ENCODE peak calls at places on chromosome 9, in ten cellular contexts. V is A549, M is IMR-90, N is breast epithelium, Q is uterus, J is ovary, R is sigmoid colon, G is spleen, I is right lobe of liver, F is Peyer's patch. D is an unnamed sample.

GRCh38 chr9:96061293-96061987 is 185.9 kb downstream of the ERCC6L2 start:
- DNase-seq in M (peak), G (no peak), J (no peak), Q (no peak), R (no peak), I (no peak), F (no peak), N (no peak), V (peak), D (no peak)

GRCh38 chr9:131276107-131276888 is at the start of gene FAM78A:
- DNase-seq in R (no peak), M (no peak), I (peak), J (no peak), V (no peak), G (peak), N (no peak), Q (no peak), F (peak), D (no peak)

GRCh38 chr9:13721481-13722235 is 442.2 kb upstream of the MPDZ start:
- DNase-seq in M (peak), V (no peak), I (no peak), F (no peak), N (no peak), R (no peak), J (no peak), G (no peak), Q (no peak), D (no peak)

GRCh38 chr9:122367779-122368460 is 2.9 kb upstream of the PTGS1 start:
- DNase-seq in N (no peak), Q (no peak), G (peak), F (peak), M (no peak), R (no peak), J (no peak), V (no peak), I (no peak), D (no peak)

GRCh38 chr9:137697832-137698231 is 79.0 kb downstream of the EHMT1 start:
- DNase-seq in Q (no peak), G (no peak), R (no peak), I (no peak), V (no peak), F (no peak), M (no peak), J (no peak), N (no peak), D (no peak)

GRCh38 chr9:116959775-116960174 is 272.7 kb downstream of the TRIM32 start:
- DNase-seq in F (no peak), G (no peak), V (no peak), I (no peak), N (no peak), J (no peak), R (no peak), M (peak), Q (no peak), D (no peak)

GRCh38 chr9:124964056-124964455 is 23.2 kb upstream of the GOLGA1 start:
- DNase-seq in N (no peak), R (no peak), M (peak), J (no peak), V (no peak), Q (no peak), G (no peak), F (no peak), I (no peak), D (no peak)

GRCh38 chr9:81492710-81493447 is 196.5 kb downstream of the TLE1 start:
- DNase-seq in M (peak), F (no peak), V (no peak), G (no peak), R (no peak), J (no peak), Q (no peak), N (no peak), I (no peak), D (no peak)

GRCh38 chr9:114339130-114339908 is 9.7 kb downstream of the ORM2 start:
- DNase-seq in J (no peak), R (peak), Q (peak), V (peak), F (no peak), G (peak), I (no peak), N (no peak), M (peak), D (no peak)

GRCh38 chr9:131585375-131585774 is 40.1 kb downstream of the PRRT1B start:
- DNase-seq in F (no peak), N (no peak), G (peak), V (no peak), I (peak), M (peak), Q (no peak), J (no peak), R (no peak), D (no peak)

GRCh38 chr9:93112864-93113389 is 16.9 kb downstream of the CARD19 start:
- DNase-seq in M (no peak), V (no peak), R (no peak), I (peak), F (peak), Q (no peak), N (no peak), G (peak), J (peak), D (no peak)

GRCh38 chr9:75429531-75430454 is 341.5 kb downstream of the OSTF1 start:
- DNase-seq in G (no peak), N (no peak), M (no peak), V (no peak), I (no peak), J (no peak), Q (no peak), F (no peak), R (no peak), D (no peak)

GRCh38 chr9:132048191-132048590 is 31.5 kb downstream of the MED27 start:
- DNase-seq in Q (no peak), J (no peak), N (no peak), I (no peak), G (no peak), V (no peak), R (no peak), M (no peak), F (no peak), D (no peak)

GRCh38 chr9:87751869-87752268 is 25.9 kb downstream of the CTSL start:
- DNase-seq in R (no peak), G (no peak), Q (no peak), N (no peak), J (no peak), F (no peak), V (no peak), M (no peak), I (no peak), D (no peak)

GRCh38 chr9:125028041-125028440 is 87.2 kb upstream of the GOLGA1 start:
- DNase-seq in N (no peak), I (no peak), F (no peak), J (no peak), M (no peak), R (no peak), G (no peak), Q (no peak), V (no peak), D (no peak)

GRCh38 chr9:109793196-109793595 is 13.2 kb downstream of the PALM2AKAP2 start:
- DNase-seq in J (no peak), F (no peak), Q (no peak), G (no peak), M (peak), N (no peak), V (peak), I (no peak), R (no peak), D (no peak)

GRCh38 chr9:126612329-126612812 is 1.4 kb upstream of the LMX1B start:
- DNase-seq in I (peak), V (no peak), F (peak), J (no peak), M (no peak), N (no peak), Q (no peak), G (no peak), R (peak), D (no peak)

GRCh38 chr9:112520069-112520468 is 33.4 kb downstream of the KIAA1958 start:
- DNase-seq in I (no peak), V (no peak), F (no peak), N (no peak), Q (no peak), R (no peak), M (no peak), G (no peak), J (no peak), D (no peak)

GRCh38 chr9:70564464-70565190 is 150.2 kb upstream of the KLF9 start:
- DNase-seq in I (no peak), F (no peak), N (no peak), V (no peak), R (no peak), G (no peak), M (no peak), Q (no peak), J (no peak), D (no peak)

GRCh38 chr9:70569070-70569772 is 154.8 kb upstream of the KLF9 start:
- DNase-seq in Q (no peak), F (no peak), R (no peak), N (no peak), I (no peak), G (no peak), J (no peak), V (no peak), M (peak), D (no peak)

GRCh38 chr9:70566743-70567142 is 152.3 kb upstream of the KLF9 start:
- DNase-seq in R (no peak), M (no peak), V (no peak), J (no peak), G (no peak), I (no peak), F (no peak), Q (no peak), N (no peak), D (no peak)

GRCh38 chr9:70566066-70566465 is 151.6 kb upstream of the KLF9 start:
- DNase-seq in N (no peak), F (no peak), V (no peak), Q (no peak), M (no peak), J (no peak), I (no peak), R (no peak), G (no peak), D (no peak)

GRCh38 chr9:70567511-70567910 is 153.1 kb upstream of the KLF9 start:
- DNase-seq in Q (no peak), G (no peak), I (no peak), V (no peak), N (no peak), M (no peak), R (no peak), F (no peak), J (no peak), D (no peak)
- H3K4me3 ChIP-seq in Q (no peak), G (no peak), I (no peak), V (no peak), N (no peak), M (no peak), R (no peak), F (no peak), J (no peak), D (no peak)

DNA sequence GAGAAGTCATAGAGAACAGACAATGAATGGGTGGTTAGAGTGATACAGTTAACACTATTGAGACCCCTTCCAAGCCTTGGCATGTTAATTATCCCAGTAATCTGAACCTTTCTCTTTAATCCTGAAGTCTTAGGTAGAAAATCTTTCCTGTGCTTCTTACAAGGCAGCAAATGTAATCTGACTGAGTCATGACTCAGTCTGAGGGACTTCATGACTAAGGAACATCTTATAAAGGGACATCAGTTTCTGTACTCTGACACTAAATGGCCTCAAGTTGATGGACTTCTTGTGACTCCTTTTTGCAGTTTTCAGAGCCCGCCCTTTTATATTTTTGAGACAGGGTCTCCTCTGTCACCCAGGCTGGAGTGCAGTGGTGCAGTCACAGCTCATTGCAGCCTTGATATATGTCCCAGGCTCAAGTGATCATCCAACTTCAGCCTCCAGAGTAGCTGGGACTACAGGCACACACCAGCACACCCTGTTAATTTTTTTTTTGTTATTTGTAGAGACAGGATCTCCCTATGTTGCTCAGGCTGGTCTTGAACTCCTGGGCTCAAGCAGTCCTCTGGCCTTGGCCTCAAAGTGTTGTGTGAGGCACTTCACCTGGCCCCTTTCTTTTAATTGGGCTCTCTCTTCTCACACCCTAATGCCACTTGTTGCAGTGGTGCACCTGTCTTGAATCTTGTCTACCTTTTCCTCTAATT is 9.5 kb downstream of the EXOSC3 start:
- DNase-seq in G (no peak), Q (no peak), N (no peak), R (no peak), J (no peak), V (no peak), F (no peak), M (peak), I (no peak), D (no peak)
- TF ChIP-seq POLR2A in G (no peak), Q (no peak), N (no peak), R (no peak), J (no peak), V (no peak), F (no peak), M (no peak), I (no peak), D (no peak)

DNA sequence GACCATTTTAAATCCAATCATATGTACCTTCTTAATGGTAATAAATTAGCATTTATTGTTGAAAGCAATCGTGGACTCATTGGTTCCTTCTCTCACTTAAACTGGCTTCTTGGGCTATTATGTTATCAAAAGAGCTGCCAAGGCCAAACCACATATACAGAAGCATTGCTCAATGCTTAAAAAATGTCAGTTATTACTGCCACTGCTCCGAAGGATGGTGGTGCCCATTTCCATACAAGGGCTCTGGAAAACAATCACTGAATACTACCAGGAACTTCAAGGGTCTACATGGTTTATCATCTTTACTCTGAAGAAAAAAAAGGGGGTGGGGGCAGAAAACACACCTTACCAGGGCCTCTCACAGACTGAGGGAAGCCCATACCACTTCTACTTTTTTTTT is 104.3 kb downstream of the GNAQ start:
- DNase-seq in Q (no peak), F (no peak), J (no peak), M (peak), I (no peak), G (no peak), R (no peak), V (no peak), N (no peak), D (no peak)
- H3K4me3 ChIP-seq in Q (no peak), F (no peak), J (no peak), M (no peak), I (no peak), G (no peak), R (no peak), V (no peak), N (no peak), D (no peak)

DNA sequence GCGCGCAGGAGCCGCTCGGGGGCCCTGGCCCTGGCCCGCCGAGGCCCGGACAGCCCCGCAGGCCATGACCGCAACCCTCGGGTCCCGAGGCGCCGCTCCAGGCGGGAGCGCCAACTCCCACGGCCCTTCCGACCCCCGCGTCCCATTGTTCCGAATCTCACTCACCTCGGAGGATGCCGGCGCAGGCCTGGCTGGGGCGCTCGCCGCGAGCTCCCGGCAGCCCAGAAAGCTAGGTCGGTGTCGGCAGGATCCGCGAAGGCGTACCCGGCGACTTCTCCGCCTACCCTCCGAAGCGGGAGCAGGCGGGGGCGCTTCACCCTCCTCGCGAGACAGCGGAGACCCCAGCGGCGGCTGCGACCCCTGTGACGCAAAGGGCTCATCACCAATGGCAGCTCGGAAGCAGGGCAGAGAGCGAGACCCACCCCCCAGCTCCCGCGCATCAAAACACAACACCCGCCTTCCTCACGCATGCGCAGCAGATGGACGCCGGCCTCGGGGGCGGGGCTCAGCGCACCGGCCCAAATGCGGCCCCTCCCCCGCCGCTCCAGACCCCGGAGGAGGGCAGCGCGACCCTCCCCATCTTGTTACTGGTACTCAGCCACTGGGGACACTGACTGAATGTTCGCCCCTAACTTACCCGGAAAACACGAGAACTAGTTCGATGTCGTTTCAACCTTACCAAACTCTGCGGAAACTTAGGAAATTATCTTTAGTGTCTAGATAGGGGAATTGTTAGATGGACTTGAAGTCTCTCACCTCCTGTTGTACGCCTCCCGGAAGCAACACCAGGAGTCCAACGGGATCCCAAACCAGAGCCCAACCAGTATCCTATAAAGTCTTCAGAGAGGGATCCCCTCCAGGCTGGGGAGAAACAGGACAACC is 1.3 kb upstream of the SMIM27 start:
- DNase-seq in I (peak), M (peak), Q (peak), J (peak), N (peak), V (peak), G (peak), R (peak), F (peak), D (peak)
- TF ChIP-seq POLR2A in I (no peak), M (peak), Q (peak), J (peak), N (peak), V (no peak), G (peak), R (peak), F (no peak), D (peak)

GRCh38 chr9:94553029-94553938 is 1.6 kb upstream of the PCAT7 start:
- DNase-seq in I (peak), M (no peak), J (no peak), N (no peak), R (no peak), F (peak), Q (no peak), G (no peak), V (no peak), D (no peak)
- H3K4me3 ChIP-seq in I (peak), M (no peak), J (no peak), N (no peak), R (no peak), F (no peak), Q (no peak), G (no peak), V (peak), D (no peak)

DNA sequence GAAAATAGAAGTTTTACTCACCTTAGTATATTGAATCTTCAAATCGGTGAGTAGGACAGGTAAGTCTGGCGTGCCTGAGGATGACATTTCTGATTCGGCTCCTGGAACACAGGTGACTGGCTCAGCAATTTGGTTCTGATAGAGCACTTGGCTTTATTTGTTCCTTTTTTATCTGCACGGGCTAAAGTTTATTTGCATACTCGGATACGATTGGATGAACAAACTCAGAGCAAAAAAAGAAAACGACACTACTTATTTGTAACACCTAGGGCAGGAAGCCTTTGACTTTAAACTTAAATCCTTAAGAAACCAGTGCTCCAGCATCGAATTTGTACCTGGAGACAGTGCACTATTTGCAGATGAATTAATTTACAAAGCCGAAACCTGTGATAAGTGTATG is at the start of gene ALDH1A1:
- DNase-seq in F (no peak), I (peak), N (no peak), J (peak), R (no peak), M (no peak), V (no peak), G (no peak), Q (no peak), D (no peak)
- TF ChIP-seq POLR2A in F (peak), I (peak), N (no peak), J (no peak), R (peak), M (no peak), V (peak), G (no peak), Q (peak), D (peak)

DNA sequence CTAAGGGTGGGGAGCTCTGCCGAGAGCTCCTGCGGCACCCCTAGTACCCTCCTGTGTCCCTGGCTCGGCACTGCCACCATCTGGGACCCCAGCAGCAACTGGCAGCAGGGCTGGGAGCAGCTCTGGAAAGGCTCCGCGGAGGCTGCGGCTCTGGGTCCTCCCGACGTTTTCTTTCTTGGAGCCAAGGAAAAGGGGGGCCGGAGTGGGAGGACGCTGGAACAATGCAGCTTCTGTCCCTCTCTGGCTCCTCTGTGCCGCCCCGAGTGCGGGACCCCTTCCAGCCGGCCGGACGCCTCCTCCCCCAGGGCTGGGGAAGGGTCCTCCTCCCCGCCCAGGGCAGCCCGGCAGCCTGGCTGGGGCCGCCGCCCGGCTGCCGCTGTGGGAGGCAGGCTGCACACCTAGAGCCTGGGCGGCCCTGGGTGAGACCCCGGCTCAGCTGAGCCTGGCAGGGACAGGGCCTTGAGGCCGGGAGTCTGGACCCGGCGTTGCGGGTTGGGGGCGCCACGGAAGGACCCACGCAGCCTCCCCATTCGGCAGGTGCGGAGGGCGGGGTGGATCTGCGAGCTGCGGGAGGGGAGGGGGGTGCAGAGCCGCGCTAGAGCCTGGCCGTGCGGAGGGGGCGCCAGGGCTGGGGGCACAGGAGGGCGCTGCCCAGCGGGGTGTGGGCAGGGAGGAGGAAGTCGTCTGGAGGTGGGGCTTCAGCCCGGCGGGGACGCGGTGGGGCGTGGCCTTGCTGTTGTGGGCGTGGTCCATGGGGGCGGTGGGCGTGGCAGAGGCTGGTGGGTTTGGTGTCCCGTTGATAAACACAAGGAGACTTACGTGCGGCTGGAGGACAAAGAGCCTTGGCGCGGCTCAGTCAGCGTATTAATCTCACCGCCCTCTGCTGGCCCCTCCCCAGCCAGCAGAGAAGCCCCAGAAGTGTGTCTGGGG is 15.1 kb downstream of the GPSM1 start:
- DNase-seq in N (peak), R (peak), Q (peak), M (peak), V (no peak), J (peak), G (peak), I (peak), F (peak), D (peak)
- H3K4me3 ChIP-seq in N (peak), R (peak), Q (peak), M (no peak), V (no peak), J (peak), G (peak), I (peak), F (peak), D (peak)

GRCh38 chr9:33265211-33265885 is 499 bp downstream of the CHMP5 start:
- DNase-seq in M (no peak), F (no peak), N (no peak), V (no peak), J (no peak), I (no peak), R (peak), Q (no peak), G (peak), D (no peak)
- TF ChIP-seq POLR2A in M (no peak), F (no peak), N (no peak), V (no peak), J (no peak), I (no peak), R (no peak), Q (no peak), G (no peak), D (no peak)

GRCh38 chr9:135269912-135270630 is 182.6 kb downstream of the OLFM1 start:
- DNase-seq in V (no peak), Q (no peak), J (no peak), R (no peak), N (no peak), I (no peak), G (no peak), M (no peak), F (no peak), D (no peak)
- H3K4me3 ChIP-seq in V (no peak), Q (no peak), J (no peak), R (no peak), N (no peak), I (no peak), G (no peak), M (no peak), F (no peak), D (no peak)